ENCODE peak calls at places on chromosomes 6 and 20, in four cellular contexts. E is CD4-positive, alpha-beta memory T cell; O is SW480; Y is stimulated activated CD4-positive, alpha-beta T cell treated with anti-CD3 and anti-CD28 coated beads, Interleukin-1b, Interleukin-23, amount 100 ng/mL, for 4 hours. P is an unnamed sample.

GRCh38 chr20:44392776-44393607 is 37.5 kb downstream of the HNF4A start:
- DNase-seq in E (no peak), Y (no peak), O (no peak), P (no peak)

GRCh38 chr6:165232277-165232654 is 77.1 kb downstream of the C6orf118 start:
- DNase-seq in E (no peak), Y (no peak), O (no peak), P (no peak)

GRCh38 chr6:119116712-119117281 is 38.3 kb upstream of the FAM184A start:
- DNase-seq in E (no peak), O (no peak), Y (no peak), P (no peak)

GRCh38 chr20:50238081-50238800 is 47.6 kb downstream of the CEBPB start:
- DNase-seq in Y (no peak), O (no peak), E (no peak), P (no peak)

GRCh38 chr20:25035924-25036323 is 22.0 kb downstream of the ACSS1 start:
- DNase-seq in Y (no peak), E (no peak), O (no peak), P (peak)

GRCh38 chr6:3748208-3748701 is 3.3 kb downstream of the PXDC1 start:
- DNase-seq in E (no peak), O (peak), Y (peak), P (peak)

GRCh38 chr6:43934183-43934802 is 164.3 kb downstream of the VEGFA start:
- DNase-seq in E (no peak), O (no peak), Y (no peak), P (no peak)

GRCh38 chr20:16968099-16968498 is 219.9 kb downstream of the OTOR start:
- DNase-seq in O (no peak), Y (no peak), E (no peak), P (no peak)

GRCh38 chr6:84077645-84078044 is 44.1 kb downstream of the MRAP2 start:
- DNase-seq in E (no peak), O (no peak), Y (no peak), P (no peak)

GRCh38 chr6:18166314-18167007 is 11.2 kb downstream of the KDM1B start:
- DNase-seq in O (no peak), E (no peak), Y (no peak), P (no peak)

GRCh38 chr6:63643862-63644261 is 8.3 kb downstream of the PHF3 start:
- DNase-seq in E (peak), Y (no peak), O (no peak), P (peak)

GRCh38 chr6:53604623-53605190 is 59.8 kb upstream of the GCLC start:
- DNase-seq in O (no peak), Y (no peak), E (no peak), P (no peak)

GRCh38 chr6:15330174-15330934 is 84.5 kb downstream of the JARID2 start:
- DNase-seq in O (no peak), E (no peak), Y (no peak), P (no peak)

GRCh38 chr6:137729866-137730629 is 137.0 kb upstream of the TNFAIP3 start:
- DNase-seq in Y (no peak), O (no peak), E (no peak), P (no peak)

GRCh38 chr20:46562373-46563169 is 12.1 kb upstream of the OCSTAMP start:
- DNase-seq in E (peak), Y (peak), O (peak), P (peak)

GRCh38 chr6:163951326-163951725 is 536.8 kb downstream of the QKI start:
- DNase-seq in E (no peak), O (no peak), Y (no peak), P (no peak)

GRCh38 chr6:3455490-3456394 is 1.1 kb downstream of the SLC22A23 start:
- DNase-seq in Y (no peak), E (peak), O (peak), P (no peak)

P was measured in DND-41.